ENCODE peak calls at places on chromosomes 16 and 17, in four cellular contexts. One of them, this sample, is unnamed.

GRCh38 chr17:35725058-35725457 is 6.4 kb upstream of the RASL10B start:
- DNase-seq in NCI-H1092 treated with DMSO at 0.1 percent for 48 hours: no peak
- DNase-seq in hippocampal formation: no peak
- DNase-seq in body of pancreas: no peak
- DNase-seq in this sample: no peak

GRCh38 chr16:77111057-77111456 is 79.9 kb upstream of the MON1B start:
- DNase-seq in hippocampal formation: no peak
- DNase-seq in body of pancreas: no peak
- DNase-seq in NCI-H1092 treated with DMSO at 0.1 percent for 48 hours: no peak
- DNase-seq in this sample: no peak

GRCh38 chr16:85935957-85936760 is 37.2 kb downstream of the IRF8 start:
- DNase-seq in body of pancreas: no peak
- DNase-seq in hippocampal formation: peak; percentile 6
- DNase-seq in NCI-H1092 treated with DMSO at 0.1 percent for 48 hours: no peak
- DNase-seq in this sample: no peak

GRCh38 chr17:2030779-2031163 is 818 bp downstream of the DPH1 start:
- DNase-seq in hippocampal formation: no peak
- DNase-seq in NCI-H1092 treated with DMSO at 0.1 percent for 48 hours: no peak
- DNase-seq in body of pancreas: no peak
- DNase-seq in this sample: peak; percentile 82

GRCh38 chr17:71168083-71168741 is 952.6 kb upstream of the SOX9 start:
- DNase-seq in NCI-H1092 treated with DMSO at 0.1 percent for 48 hours: no peak
- DNase-seq in body of pancreas: peak; percentile 35
- DNase-seq in hippocampal formation: no peak
- DNase-seq in this sample: no peak

GRCh38 chr16:83887088-83887487 is 11.8 kb upstream of the MLYCD start:
- DNase-seq in NCI-H1092 treated with DMSO at 0.1 percent for 48 hours: peak; percentile 52
- DNase-seq in hippocampal formation: peak; percentile 42
- DNase-seq in body of pancreas: peak; percentile 22
- DNase-seq in this sample: peak; percentile 9

GRCh38 chr17:29615492-29616299 is 7.0 kb downstream of the CORO6 start:
- DNase-seq in body of pancreas: peak; percentile 84
- DNase-seq in hippocampal formation: peak; percentile 90
- DNase-seq in NCI-H1092 treated with DMSO at 0.1 percent for 48 hours: peak; percentile 36
- DNase-seq in this sample: no peak

GRCh38 chr17:29358421-29358820 is 31.7 kb upstream of the TAOK1 start:
- DNase-seq in body of pancreas: no peak
- DNase-seq in hippocampal formation: no peak
- DNase-seq in NCI-H1092 treated with DMSO at 0.1 percent for 48 hours: no peak
- DNase-seq in this sample: no peak

This sample was measured in stromal cell of bone marrow.